ENCODE peak calls at places on chromosomes 12 and 14, in four cellular contexts. A, D, C and U are unnamed samples.

GRCh38 chr14:33793711-33794110 is 157.2 kb downstream of the EGLN3 start:
- DNase-seq in A (no peak), C (no peak), D (no peak), U (no peak)

GRCh38 chr12:77382096-77382742 is 316.9 kb upstream of the E2F7 start:
- DNase-seq in C (no peak), A (no peak), D (no peak), U (no peak)

GRCh38 chr14:105945891-105946290 is 419.5 kb downstream of the TMEM121 start:
- DNase-seq in C (no peak), A (no peak), D (no peak), U (no peak)

GRCh38 chr12:6967548-6968100 is 2.8 kb downstream of the PHB2 start:
- DNase-seq in A (no peak), D (no peak), C (no peak), U (no peak)

GRCh38 chr14:21997300-21997699 is 323.7 kb upstream of the OR4E1 start:
- DNase-seq in D (no peak), A (no peak), C (peak), U (no peak)

GRCh38 chr12:65171073-65171472 is 1.7 kb downstream of the LEMD3 start:
- DNase-seq in C (no peak), A (no peak), D (no peak), U (no peak)

GRCh38 chr12:84911331-84912190 is 1.0 kb downstream of the SLC6A15 start:
- DNase-seq in A (peak), D (no peak), C (no peak), U (no peak)

GRCh38 chr14:79325071-79325470 is 886.2 kb downstream of the DIO2 start:
- DNase-seq in C (no peak), D (no peak), A (no peak), U (no peak)

GRCh38 chr12:15754233-15754632 is 35.0 kb downstream of the EPS8 start:
- DNase-seq in A (no peak), C (no peak), D (no peak), U (no peak)

GRCh38 chr14:24927809-24928208 is 122.1 kb downstream of the STXBP6 start:
- DNase-seq in C (no peak), D (no peak), A (no peak), U (no peak)

GRCh38 chr14:49820176-49820575 is 32.4 kb downstream of the NEMF start:
- DNase-seq in D (no peak), A (no peak), C (no peak), U (no peak)

GRCh38 chr12:120869376-120869775 is 34.8 kb downstream of the SPPL3 start:
- DNase-seq in D (no peak), A (no peak), C (no peak), U (no peak)

GRCh38 chr12:15131462-15131861 is 89.8 kb downstream of the RERG start:
- DNase-seq in C (peak), A (no peak), D (no peak), U (no peak)

GRCh38 chr12:57535764-57536596 is 11.0 kb downstream of the DCTN2 start:
- DNase-seq in D (no peak), C (no peak), A (no peak), U (no peak)

GRCh38 chr14:100660498-100661339 is 66.0 kb upstream of the DLK1 start:
- DNase-seq in C (peak), D (no peak), A (no peak), U (no peak)

GRCh38 chr12:29564925-29565324 is 67.4 kb upstream of the OVCH1 start:
- DNase-seq in A (no peak), C (no peak), D (no peak), U (no peak)

GRCh38 chr12:43737646-43738045 is 20.9 kb downstream of the PUS7L start:
- DNase-seq in D (no peak), A (no peak), C (no peak), U (no peak)

GRCh38 chr12:52687527-52688385 is 7.5 kb upstream of the KRT1 start:
- DNase-seq in D (no peak), C (no peak), A (no peak), U (no peak)

GRCh38 chr12:87929346-87929745 is 99.9 kb downstream of the C12orf50 start:
- DNase-seq in D (no peak), C (no peak), A (no peak), U (no peak)

GRCh38 chr14:94936411-94936892 is 166.5 kb upstream of the GSC start:
- DNase-seq in C (peak), A (peak), D (no peak), U (no peak)

GRCh38 chr14:90720336-90720735 is 95.9 kb downstream of the TTC7B start:
- DNase-seq in D (no peak), C (no peak), A (peak), U (no peak)

GRCh38 chr12:108622425-108622824 is 11.3 kb downstream of the SELPLG start:
- DNase-seq in A (no peak), D (no peak), C (no peak), U (peak)

GRCh38 chr12:4353785-4354208 is 25.7 kb downstream of the FGF23 start:
- DNase-seq in C (no peak), A (peak), D (no peak), U (no peak)

GRCh38 chr12:23236056-23236455 is 611.1 kb downstream of the ETNK1 start:
- DNase-seq in A (no peak), C (no peak), D (no peak), U (no peak)

GRCh38 chr14:76773188-76773885 is 12.1 kb downstream of the VASH1 start:
- DNase-seq in D (no peak), A (peak), C (peak), U (peak)
- TF ChIP-seq CTCF in D (no peak), A (peak), C (no peak), U (no peak)

GRCh38 chr14:104182857-104183425 is 44.6 kb downstream of the KIF26A start:
- DNase-seq in D (no peak), C (no peak), A (no peak), U (no peak)

GRCh38 chr14:104184911-104185499 is 46.6 kb downstream of the KIF26A start:
- DNase-seq in D (no peak), A (peak), C (peak), U (no peak)

GRCh38 chr14:104185916-104186495 is 47.6 kb downstream of the KIF26A start:
- DNase-seq in A (no peak), D (no peak), C (no peak), U (no peak)

GRCh38 chr14:104183796-104184195 is 45.4 kb downstream of the KIF26A start:
- DNase-seq in D (no peak), A (no peak), C (no peak), U (no peak)

DNA sequence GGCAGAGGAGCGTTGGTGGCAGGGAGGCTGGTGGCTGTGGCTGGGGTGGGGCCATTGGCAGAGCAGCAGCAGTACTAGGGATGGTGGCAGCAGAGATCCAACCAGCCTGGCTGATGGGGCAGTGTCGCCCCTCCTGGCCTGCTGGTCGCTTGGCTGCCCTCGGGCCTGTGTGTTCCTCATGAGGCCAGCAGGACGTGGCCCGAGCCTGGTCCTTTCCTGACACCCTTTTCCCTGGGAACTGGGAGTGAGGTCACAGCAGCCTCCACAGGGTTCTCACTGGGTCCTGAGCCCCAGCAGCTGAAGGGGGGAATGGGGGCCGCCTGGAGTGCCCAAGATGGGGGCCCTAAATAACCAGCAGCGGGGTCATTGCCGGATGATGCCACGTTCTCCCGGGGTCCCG is 46.1 kb downstream of the KIF26A start:
- DNase-seq in A (peak), C (no peak), D (no peak), U (no peak)
- TF ChIP-seq CTCF in A (no peak), C (no peak), D (no peak), U (no peak)

GRCh38 chr12:94617101-94617500 is 33.3 kb downstream of the TMCC3 start:
- DNase-seq in A (no peak), D (no peak), C (no peak), U (no peak)

GRCh38 chr12:94614288-94614721 is 36.1 kb downstream of the TMCC3 start:
- DNase-seq in C (no peak), D (no peak), A (no peak), U (no peak)

GRCh38 chr12:94618995-94619695 is 31.2 kb downstream of the TMCC3 start:
- DNase-seq in A (no peak), C (no peak), D (no peak), U (no peak)

GRCh38 chr12:94615284-94616216 is 34.8 kb downstream of the TMCC3 start:
- DNase-seq in D (no peak), C (peak), A (no peak), U (no peak)

DNA sequence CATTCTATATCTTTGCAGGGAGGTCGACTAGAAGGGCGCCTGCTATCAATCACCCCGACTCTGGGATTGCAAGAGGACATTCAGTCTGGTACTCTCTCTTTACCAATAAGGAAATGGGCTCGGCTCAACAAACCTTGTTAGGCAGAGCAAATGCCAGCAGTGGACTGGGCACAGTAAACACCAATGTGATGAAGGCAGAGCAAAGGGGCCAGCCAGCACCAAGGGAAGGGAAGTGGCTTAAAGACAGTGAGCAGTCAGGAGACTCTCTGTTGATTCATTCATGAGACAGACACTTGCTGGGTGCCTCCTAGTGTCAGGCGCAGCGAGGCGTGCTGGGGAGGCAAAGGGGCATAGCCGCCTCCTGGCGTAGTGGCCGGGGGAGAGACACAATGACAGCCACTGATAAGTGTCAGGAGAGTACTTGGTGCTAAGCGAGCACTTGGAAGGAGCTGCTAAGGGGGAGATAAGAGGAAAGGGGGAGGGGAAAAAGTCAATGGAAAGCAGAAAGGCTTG is 34.1 kb downstream of the TMCC3 start:
- DNase-seq in C (no peak), A (no peak), D (no peak), U (no peak)
- TF ChIP-seq CTCF in C (no peak), A (no peak), D (no peak), U (no peak)

DNA sequence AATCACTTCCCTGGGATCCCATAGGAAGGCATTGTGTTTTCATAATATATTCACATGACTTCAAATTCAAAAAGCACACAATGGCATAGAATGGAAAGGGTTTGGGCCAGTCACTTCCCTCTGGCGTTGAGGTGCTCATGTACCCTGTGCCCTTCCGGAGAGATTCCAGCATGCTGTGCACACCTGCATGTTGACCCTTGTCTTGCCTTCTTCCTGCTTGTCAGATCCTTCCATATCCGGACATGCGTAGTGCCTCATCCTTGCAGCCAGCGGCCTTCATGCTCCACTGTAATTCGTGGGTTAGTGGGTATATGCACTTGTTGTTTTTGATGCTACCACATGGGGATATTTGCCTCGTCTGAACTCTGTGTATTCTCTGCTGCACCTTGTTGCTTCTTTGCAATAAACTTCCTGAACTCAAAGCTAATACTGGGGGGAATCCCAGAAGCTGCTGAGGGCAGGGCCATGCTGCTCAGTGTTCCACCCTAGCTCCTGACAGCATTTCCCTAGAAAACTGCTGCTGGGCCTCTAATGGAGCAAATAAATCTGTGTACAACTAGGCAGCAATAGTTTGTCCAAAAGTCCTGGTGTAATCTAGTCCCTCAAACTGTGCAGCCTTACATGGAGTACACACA is 59.5 kb downstream of the ANAPC7 start:
- DNase-seq in C (no peak), A (no peak), D (no peak), U (no peak)
- TF ChIP-seq CTCF in C (no peak), A (no peak), D (no peak), U (no peak)

DNA sequence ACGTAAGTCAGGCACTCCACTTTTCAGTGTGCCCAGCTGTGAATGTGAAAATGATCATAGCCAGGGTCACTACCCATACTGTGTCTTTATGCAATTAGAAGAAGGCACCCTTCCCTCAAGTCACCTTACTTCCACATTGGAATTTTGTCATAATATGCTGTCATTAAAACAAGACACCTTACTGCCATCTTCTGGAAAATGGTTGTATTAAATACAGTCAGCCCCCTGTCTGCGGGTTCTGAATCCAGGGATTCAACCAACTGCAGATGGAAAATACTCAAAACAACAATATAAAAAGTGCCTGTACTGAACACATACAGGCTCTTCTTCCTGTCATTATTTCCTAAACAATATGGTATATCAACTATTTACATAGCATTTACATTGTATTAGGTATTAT is 70.2 kb upstream of the TBX5 start:
- DNase-seq in D (no peak), C (peak), A (peak), U (no peak)
- TF ChIP-seq CTCF in D (no peak), C (peak), A (peak), U (no peak)

GRCh38 chr14:60720962-60721330 is 3.2 kb downstream of the SIX4 start:
- DNase-seq in A (no peak), C (no peak), D (no peak), U (no peak)

GRCh38 chr14:60722836-60723217 is 1.3 kb downstream of the SIX4 start:
- DNase-seq in D (no peak), A (no peak), C (no peak), U (no peak)

GRCh38 chr14:60720391-60720790 is 3.8 kb downstream of the SIX4 start:
- DNase-seq in A (no peak), D (no peak), C (no peak), U (no peak)

GRCh38 chr14:60722163-60722835 is 1.9 kb downstream of the SIX4 start:
- DNase-seq in A (peak), C (peak), D (peak), U (no peak)

GRCh38 chr14:60721331-60722162 is 2.6 kb downstream of the SIX4 start:
- DNase-seq in C (peak), D (peak), A (peak), U (no peak)
- TF ChIP-seq CTCF in C (peak), D (no peak), A (peak), U (no peak)

GRCh38 chr12:62268956-62269355 is 8.8 kb downstream of the USP15 start:
- DNase-seq in A (no peak), C (no peak), D (no peak), U (no peak)

GRCh38 chr12:62269464-62270228 is 9.4 kb downstream of the USP15 start:
- DNase-seq in A (no peak), C (no peak), D (no peak), U (no peak)

GRCh38 chr12:62267026-62267425 is 6.8 kb downstream of the USP15 start:
- DNase-seq in A (no peak), D (no peak), C (no peak), U (no peak)

GRCh38 chr12:62265511-62265910 is 5.3 kb downstream of the USP15 start:
- DNase-seq in D (no peak), A (no peak), C (no peak), U (no peak)

GRCh38 chr12:62267490-62267889 is 7.3 kb downstream of the USP15 start:
- DNase-seq in C (no peak), D (no peak), A (no peak), U (no peak)
- TF ChIP-seq CTCF in C (no peak), D (no peak), A (no peak), U (no peak)

GRCh38 chr12:105104762-105105161 is 2.8 kb upstream of the WASHC4 start:
- DNase-seq in A (no peak), D (no peak), C (no peak), U (no peak)

GRCh38 chr12:105106621-105107020 is 910 bp upstream of the WASHC4 start:
- DNase-seq in C (no peak), D (no peak), A (no peak), U (no peak)

GRCh38 chr12:105109465-105110212 is 2.1 kb downstream of the WASHC4 start:
- DNase-seq in A (no peak), D (peak), C (peak), U (no peak)

GRCh38 chr12:105107176-105107496 is 395 bp upstream of the WASHC4 start:
- DNase-seq in D (peak), A (peak), C (peak), U (no peak)

GRCh38 chr12:105107497-105108371 is at the start of gene WASHC4:
- DNase-seq in A (peak), C (peak), D (peak), U (peak)
- TF ChIP-seq CTCF in A (peak), C (no peak), D (no peak), U (no peak)

GRCh38 chr12:106096376-106096775 is 42.4 kb downstream of the NUAK1 start:
- DNase-seq in A (no peak), D (no peak), C (no peak), U (no peak)
- TF ChIP-seq CTCF in A (no peak), D (no peak), C (no peak), U (no peak)